ENCODE peak calls at places on chromosomes 12 and 14, in nine cellular contexts. V is stimulated activated CD4-positive, alpha-beta T cell treated with anti-CD3 and anti-CD28 coated beads, Interleukin-2, amount 100 ng/mL, for 24 hours; F is breast epithelium; L is epithelial cell of esophagus; I is NAMALWA; H is SW 1271; P is GM04503; S is small intestine; U is anterior cingulate cortex. G is an unnamed sample.

GRCh38 chr12:53532026-53532425 is 24.7 kb upstream of the NPFF start:
- DNase-seq in F (no peak), H (no peak), U (no peak), S (no peak), P (no peak), I (no peak), L (no peak), V (no peak), G (no peak)

GRCh38 chr12:96500686-96501085 is 11.3 kb downstream of the CFAP54 start:
- DNase-seq in U (no peak), P (no peak), V (no peak), H (peak), L (peak), S (no peak), F (no peak), I (no peak), G (no peak)

GRCh38 chr14:64857979-64858740 is 21.5 kb downstream of the SPTB start:
- DNase-seq in I (no peak), L (no peak), V (no peak), S (no peak), U (no peak), P (no peak), F (no peak), H (no peak), G (no peak)

GRCh38 chr14:53630336-53630735 is 326.3 kb downstream of the BMP4 start:
- DNase-seq in L (no peak), V (no peak), S (peak), F (no peak), U (no peak), P (no peak), H (no peak), I (no peak), G (no peak)

GRCh38 chr12:95674631-95675030 is 115.9 kb downstream of the NTN4 start:
- DNase-seq in L (no peak), U (no peak), P (no peak), V (no peak), H (no peak), F (no peak), S (peak), I (peak), G (no peak)

GRCh38 chr12:47097276-47097896 is 17.6 kb upstream of the AMIGO2 start:
- DNase-seq in V (no peak), I (no peak), F (no peak), S (no peak), U (no peak), H (no peak), L (peak), P (no peak), G (no peak)

GRCh38 chr12:101230547-101230946 is 20.5 kb upstream of the SLC5A8 start:
- DNase-seq in I (no peak), V (no peak), F (no peak), U (no peak), H (no peak), L (peak), S (no peak), P (peak), G (no peak)

GRCh38 chr14:78424311-78424710 is 254.1 kb downstream of the NRXN3 start:
- DNase-seq in L (no peak), I (no peak), H (no peak), F (no peak), P (no peak), U (no peak), S (no peak), V (no peak), G (no peak)

GRCh38 chr12:63955831-63956685 is 111.6 kb downstream of the SRGAP1 start:
- DNase-seq in V (no peak), F (no peak), H (no peak), I (no peak), S (peak), U (no peak), P (no peak), L (peak), G (no peak)

G was measured in HCT116.